ENCODE peak calls at places on chromosomes 2 and 18, in four cellular contexts. O is mucosa of descending colon, G is WERI-Rb-1, V is mammary epithelial cell. P is an unnamed sample.

GRCh38 chr2:1306029-1306686 is 107.1 kb upstream of the TPO start:
- DNase-seq in O (no peak), G (peak), V (no peak), P (no peak)

GRCh38 chr2:164849506-164849905 is 7.9 kb upstream of the COBLL1 start:
- DNase-seq in O (no peak), G (no peak), V (no peak), P (no peak)

GRCh38 chr2:172021955-172022354 is 22.2 kb downstream of the METAP1D start:
- DNase-seq in O (no peak), G (no peak), V (no peak), P (no peak)

GRCh38 chr2:208799397-208799796 is 392.8 kb downstream of the PTH2R start:
- DNase-seq in O (no peak), G (no peak), V (no peak), P (no peak)

GRCh38 chr18:48764452-48764851 is 186.3 kb downstream of the SMAD7 start:
- DNase-seq in O (no peak), G (no peak), V (no peak), P (no peak)

GRCh38 chr2:52539026-52539964 is 1228.3 kb upstream of the CHAC2 start:
- DNase-seq in O (no peak), G (no peak), V (no peak), P (no peak)

GRCh38 chr2:145682536-145683157 is 1162.7 kb upstream of the ZEB2 start:
- DNase-seq in O (no peak), G (no peak), V (peak), P (no peak)

GRCh38 chr18:79950440-79951341 is 762 bp downstream of the SLC66A2 start:
- DNase-seq in O (peak), G (no peak), V (peak), P (peak)

GRCh38 chr18:1014951-1015627 is 110.4 kb downstream of the ADCYAP1 start:
- DNase-seq in O (no peak), G (no peak), V (no peak), P (no peak)

GRCh38 chr18:3810271-3810670 is 360.3 kb downstream of the TGIF1 start:
- DNase-seq in O (no peak), G (no peak), V (no peak), P (no peak)

GRCh38 chr18:48238206-48238605 is 171.0 kb downstream of the ZBTB7C start:
- DNase-seq in O (no peak), G (no peak), V (peak), P (no peak)

GRCh38 chr2:100548771-100549170 is 14.0 kb upstream of the PDCL3 start:
- DNase-seq in O (no peak), G (no peak), V (no peak), P (no peak)

GRCh38 chr2:145984541-145984940 is 1464.6 kb upstream of the ZEB2 start:
- DNase-seq in O (no peak), G (no peak), V (peak), P (no peak)

GRCh38 chr2:29526587-29527586 is 394.5 kb downstream of the ALK start:
- DNase-seq in O (no peak), G (no peak), V (no peak), P (no peak)

GRCh38 chr2:32926708-32927084 is 20.1 kb upstream of the LTBP1 start:
- DNase-seq in O (no peak), G (no peak), V (no peak), P (no peak)

GRCh38 chr2:584863-585823 is 92.1 kb downstream of the TMEM18 start:
- DNase-seq in O (peak), G (peak), V (no peak), P (peak)

GRCh38 chr18:75215663-75216062 is 5.1 kb downstream of the TSHZ1 start:
- DNase-seq in O (no peak), G (no peak), V (no peak), P (no peak)

GRCh38 chr2:142868281-142868762 is 9.1 kb upstream of the KYNU start:
- DNase-seq in O (peak), G (no peak), V (peak), P (no peak)

DNA sequence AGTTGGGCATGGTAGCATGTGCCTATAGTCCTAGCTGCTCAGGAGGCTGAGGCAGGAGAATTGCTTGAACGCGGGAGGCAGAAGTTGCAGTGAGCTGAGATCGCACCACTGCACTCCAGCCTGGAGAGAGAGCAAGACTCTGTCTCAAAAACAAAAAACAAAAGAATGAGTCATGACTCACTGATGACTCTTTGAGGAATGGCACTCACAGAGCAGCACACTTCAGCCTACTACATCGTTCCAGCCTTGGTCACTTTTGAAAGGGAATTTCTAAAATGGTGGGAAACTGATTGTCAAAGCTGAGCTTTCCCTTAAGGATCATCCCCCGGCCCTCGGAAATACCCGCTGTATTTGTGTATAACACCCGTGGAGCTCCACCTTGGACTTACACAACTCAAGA is 217.3 kb upstream of the HS6ST1 start:
- DNase-seq in O (no peak), G (no peak), V (peak), P (no peak)
- TF ChIP-seq CTCF in O (no peak), G (no peak), V (no peak), P (no peak)

GRCh38 chr2:16362611-16363010 is 303.0 kb downstream of the CYRIA start:
- DNase-seq in O (no peak), G (no peak), V (no peak), P (no peak)

GRCh38 chr2:16359961-16360360 is 305.7 kb downstream of the CYRIA start:
- DNase-seq in O (no peak), G (no peak), V (no peak), P (no peak)

GRCh38 chr2:16363581-16363980 is 302.1 kb downstream of the CYRIA start:
- DNase-seq in O (no peak), G (no peak), V (no peak), P (no peak)

GRCh38 chr2:16365391-16365790 is 300.2 kb downstream of the CYRIA start:
- DNase-seq in O (no peak), G (no peak), V (no peak), P (no peak)

GRCh38 chr2:16361261-16361990 is 304.2 kb downstream of the CYRIA start:
- DNase-seq in O (no peak), G (no peak), V (no peak), P (no peak)
- TF ChIP-seq CTCF in O (no peak), G (no peak), V (no peak), P (no peak)

DNA sequence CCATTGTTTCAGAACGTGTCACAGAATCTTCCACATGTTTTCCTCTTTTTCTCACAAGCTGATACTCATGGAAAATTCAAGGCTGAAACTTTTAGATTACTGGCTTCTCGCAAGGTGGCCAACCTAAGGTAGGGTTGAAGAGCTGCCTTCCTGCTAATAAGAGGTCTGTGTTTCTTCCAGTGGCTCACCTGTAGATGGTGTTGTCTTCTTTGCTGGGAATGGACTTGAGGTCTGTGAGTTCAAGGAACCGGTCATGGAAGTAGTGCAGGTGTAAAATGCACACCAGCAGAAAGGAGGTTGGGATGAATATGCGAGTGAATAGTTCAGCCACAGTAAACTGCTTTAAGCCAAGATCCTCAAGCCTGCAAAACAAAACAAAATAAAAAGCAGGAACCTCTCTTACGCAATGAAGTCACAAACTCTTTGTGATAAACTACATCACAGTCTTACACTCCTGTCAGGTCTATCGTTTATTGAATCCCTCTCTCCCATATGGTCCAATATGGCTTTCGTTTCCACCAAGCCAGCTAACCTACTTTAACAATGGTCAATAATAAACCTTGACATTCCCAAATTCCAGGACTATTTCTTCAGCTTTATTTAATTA is 258.9 kb downstream of the NAPG start:
- DNase-seq in O (no peak), G (no peak), V (no peak), P (no peak)
- TF ChIP-seq CTCF in O (no peak), G (no peak), V (no peak), P (no peak)

DNA sequence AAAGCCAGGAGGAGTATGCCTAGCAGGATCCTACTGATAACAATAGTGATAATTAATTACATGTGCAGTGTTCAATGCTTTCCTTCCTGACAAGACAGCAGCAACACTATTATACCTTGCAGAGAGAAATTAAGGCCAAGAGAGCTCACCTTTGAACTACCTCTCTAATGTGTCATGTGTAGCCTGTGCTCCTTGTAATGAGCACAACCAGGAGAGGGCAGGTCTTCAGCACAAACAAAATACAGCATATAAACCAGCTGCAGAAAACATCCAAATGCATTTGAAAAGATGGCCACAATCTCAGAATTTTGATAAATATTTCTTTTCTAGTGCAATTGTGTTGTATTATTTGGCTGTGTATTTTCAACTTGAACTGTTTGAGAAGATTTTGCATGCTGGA is 1425.7 kb downstream of the DSC3 start:
- DNase-seq in O (no peak), G (no peak), V (no peak), P (no peak)
- TF ChIP-seq CTCF in O (no peak), G (no peak), V (no peak), P (no peak)

GRCh38 chr2:241734208-241734466 is 293 bp upstream of the D2HGDH start:
- DNase-seq in O (no peak), G (no peak), V (no peak), P (no peak)
- TF ChIP-seq CTCF in O (no peak), G (no peak), V (no peak), P (no peak)

DNA sequence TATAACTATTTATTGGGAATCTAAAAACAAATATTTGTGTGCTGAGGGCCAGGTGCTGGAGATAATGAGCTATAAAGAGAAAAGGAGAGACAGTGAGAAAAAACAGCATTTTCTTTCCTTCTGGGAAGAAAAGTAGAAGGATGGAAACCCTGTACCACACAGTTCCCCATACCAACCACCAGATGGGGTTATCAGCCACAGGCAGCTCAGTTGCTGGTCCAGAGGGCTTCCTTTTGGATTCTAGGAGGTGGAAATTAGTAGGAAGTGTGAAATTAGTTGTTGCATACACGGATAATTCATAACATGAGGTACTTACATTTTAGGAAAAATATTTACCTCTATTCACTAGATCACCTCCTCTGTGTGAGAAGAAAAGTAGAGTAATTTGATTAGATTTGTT is 237.0 kb upstream of the FOSL2 start:
- DNase-seq in O (no peak), G (peak), V (no peak), P (no peak)
- TF ChIP-seq CTCF in O (peak), G (peak), V (peak), P (peak)

GRCh38 chr2:26422947-26423629 is 21.4 kb downstream of the DRC1 start:
- DNase-seq in O (no peak), G (peak), V (no peak), P (no peak)
- TF ChIP-seq CTCF in O (no peak), G (no peak), V (no peak), P (no peak)

DNA sequence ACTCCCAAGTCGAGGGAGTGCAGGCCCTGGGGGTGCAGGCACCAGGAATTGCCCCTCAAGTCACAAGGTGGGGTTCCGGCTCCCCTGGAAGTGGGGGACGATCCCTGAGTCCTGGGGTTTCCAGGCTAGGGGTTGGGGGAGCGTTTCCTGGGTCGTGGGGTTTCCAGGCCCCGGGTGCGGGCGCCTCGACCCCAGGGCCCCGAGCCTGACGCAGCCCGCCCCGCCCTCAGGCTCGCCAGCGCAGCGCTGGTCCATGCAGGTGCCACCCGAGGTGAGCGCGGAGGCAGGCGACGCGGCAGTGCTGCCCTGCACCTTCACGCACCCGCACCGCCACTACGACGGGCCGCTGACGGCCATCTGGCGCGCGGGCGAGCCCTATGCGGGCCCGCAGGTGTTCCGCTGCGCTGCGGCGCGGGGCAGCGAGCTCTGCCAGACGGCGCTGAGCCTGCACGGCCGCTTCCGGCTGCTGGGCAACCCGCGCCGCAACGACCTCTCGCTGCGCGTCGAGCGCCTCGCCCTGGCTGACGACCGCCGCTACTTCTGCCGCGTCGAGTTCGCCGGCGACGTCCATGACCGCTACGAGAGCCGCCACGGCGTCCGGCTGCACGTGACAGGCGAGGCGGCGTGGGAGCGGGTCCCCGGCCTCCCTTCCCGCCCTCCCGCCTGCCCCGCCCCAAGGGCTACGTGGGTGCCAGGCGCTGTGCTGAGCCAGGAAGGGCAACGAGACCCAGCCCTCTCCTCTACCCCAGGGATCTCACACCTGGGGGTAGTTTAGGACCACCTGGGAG is 12.0 kb downstream of the SIGLEC15 start:
- DNase-seq in O (peak), G (peak), V (no peak), P (no peak)
- TF ChIP-seq CTCF in O (no peak), G (peak), V (peak), P (peak)